ENCODE peak calls at places on chromosomes 5 and 9, in six cellular contexts. R is CD4-positive, alpha-beta memory T cell; L is CD8-positive, alpha-beta T cell; X is pancreas; J is astrocyte; D is IMR-90. T is an unnamed sample.
A peak's percentile ranks its signal among the peaks of the same experiment; 100 is the strongest.

GRCh38 chr5:180128671-180129261 is 57.2 kb upstream of the RNF130 start:
- DNase-seq in J (no peak), X (no peak), D (no peak), R (no peak), L (no peak), T (no peak)

GRCh38 chr9:87322840-87323635 is 174.6 kb upstream of the DAPK1 start:
- DNase-seq in J (no peak), R (no peak), D (peak; percentile 32), L (no peak), X (no peak), T (no peak)

GRCh38 chr9:78573669-78574068 is 276.7 kb downstream of the PSAT1 start:
- DNase-seq in L (no peak), D (no peak), J (no peak), R (no peak), X (no peak), T (no peak)

GRCh38 chr9:5838884-5839571 is 6.1 kb upstream of the ERMP1 start:
- DNase-seq in X (peak; percentile 51), R (no peak), D (peak; percentile 64), L (no peak), J (peak; percentile 45), T (no peak)

GRCh38 chr5:145637396-145637795 is 197.7 kb downstream of the PRELID2 start:
- DNase-seq in J (peak; percentile 92), D (peak; percentile 45), X (no peak), L (no peak), R (no peak), T (no peak)

GRCh38 chr9:37002036-37002412 is 32.0 kb downstream of the PAX5 start:
- DNase-seq in X (no peak), R (no peak), D (no peak), J (no peak), L (no peak), T (no peak)

GRCh38 chr9:100098241-100098886 is 436 bp downstream of the ERP44 start:
- DNase-seq in D (peak; percentile 54), R (no peak), J (peak; percentile 34), X (peak; percentile 71), L (peak; percentile 4), T (no peak)

GRCh38 chr5:7878381-7878873 is 9.5 kb downstream of the MTRR start:
- DNase-seq in D (peak; percentile 76), J (peak; percentile 72), R (no peak), L (no peak), X (no peak), T (no peak)

GRCh38 chr9:17613723-17614122 is 34.9 kb downstream of the SH3GL2 start:
- DNase-seq in D (peak; percentile 82), X (no peak), R (no peak), J (peak; percentile 84), L (no peak), T (no peak)

GRCh38 chr5:141523991-141524390 is 35.1 kb downstream of the PCDHGC5 start:
- DNase-seq in D (no peak), L (no peak), R (no peak), J (no peak), X (no peak), T (no peak)

GRCh38 chr5:141524604-141525597 is 36.0 kb downstream of the PCDHGC5 start:
- DNase-seq in D (peak; percentile 97), X (peak; percentile 82), J (peak; percentile 90), L (peak; percentile 27), R (peak; percentile 62), T (peak; percentile 72)

GRCh38 chr5:141519605-141520288 is 30.9 kb downstream of the PCDHGC5 start:
- DNase-seq in L (no peak), X (no peak), D (peak; percentile 43), R (no peak), J (no peak), T (no peak)

GRCh38 chr5:141521244-141521781 is 32.4 kb downstream of the PCDHGC5 start:
- DNase-seq in D (peak; percentile 100), R (no peak), L (no peak), X (no peak), J (peak; percentile 100), T (peak; percentile 28)

GRCh38 chr5:141522301-141522700 is 33.4 kb downstream of the PCDHGC5 start:
- DNase-seq in D (no peak), R (no peak), L (no peak), J (no peak), X (no peak), T (no peak)
- H3K36me3 ChIP-seq in D (no peaks in the 10 kb centered on the region), R (peaks cover 90% of the 10 kb centered on the region), L (peaks cover 51% of the 10 kb centered on the region), J (peaks cover 16% of the 10 kb centered on the region), X (no peaks in the 10 kb centered on the region), T (peaks cover 32% of the 10 kb centered on the region)

DNA sequence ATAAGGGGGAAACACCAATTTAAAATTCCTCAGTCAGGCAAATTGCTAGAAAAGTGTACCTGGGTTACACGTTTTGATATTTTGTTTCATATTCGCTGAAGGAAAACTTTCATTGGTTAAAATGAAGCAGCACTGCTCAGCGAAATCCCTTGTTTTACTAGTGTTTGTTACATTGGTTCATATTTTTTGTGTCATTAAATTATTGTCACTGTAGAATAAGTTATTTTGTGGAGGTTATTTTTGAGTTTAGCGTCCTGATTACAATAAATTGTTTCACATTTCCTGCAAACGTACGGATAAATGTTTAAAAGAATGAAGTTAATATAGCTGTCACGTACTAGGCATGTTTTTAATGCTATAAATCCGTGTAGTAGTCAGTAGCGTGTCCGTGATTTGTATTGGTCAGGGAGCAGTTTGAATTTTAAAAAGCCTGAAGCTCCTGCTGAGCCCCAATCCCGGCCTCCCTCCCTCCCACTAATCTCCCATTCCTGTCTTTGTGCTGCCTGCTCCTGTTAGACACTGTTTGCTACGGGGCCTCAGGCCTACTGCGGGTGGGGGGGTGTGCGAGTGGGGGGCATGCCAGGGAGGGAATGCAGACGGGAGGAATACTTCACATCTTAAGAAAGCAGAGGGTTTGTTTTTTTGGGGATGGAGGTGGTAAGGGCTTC is 2.0 kb downstream of the NIPBL start:
- DNase-seq in D (peak; percentile 57), X (no peak), L (no peak), J (peak; percentile 59), R (no peak), T (no peak)
- H3K4me1 ChIP-seq in D (no peaks in the 10 kb centered on the region), X (peaks cover 56% of the 10 kb centered on the region), L (peaks cover 54% of the 10 kb centered on the region), J (peaks cover 9% of the 10 kb centered on the region), R (peaks cover 64% of the 10 kb centered on the region), T (peaks cover 47% of the 10 kb centered on the region)

GRCh38 chr5:43461066-43461465 is 22.6 kb downstream of the TMEM267 start:
- DNase-seq in R (no peak), X (no peak), J (no peak), D (no peak), L (no peak), T (no peak)
- H3K36me3 ChIP-seq in R (no peaks in the 10 kb centered on the region), X (no peaks in the 10 kb centered on the region), J (no peaks in the 10 kb centered on the region), D (no peaks in the 10 kb centered on the region), L (no peaks in the 10 kb centered on the region), T (no peaks in the 10 kb centered on the region)

GRCh38 chr9:22041792-22042191 is 32.7 kb upstream of the CDKN2B start:
- DNase-seq in J (peak; percentile 34), X (peak; percentile 64), D (no peak), L (no peak), R (no peak), T (no peak)

GRCh38 chr9:22041329-22041728 is 32.2 kb upstream of the CDKN2B start:
- DNase-seq in L (no peak), R (no peak), X (no peak), J (no peak), D (no peak), T (no peak)

GRCh38 chr9:22037954-22038690 is 29.0 kb upstream of the CDKN2B start:
- DNase-seq in X (no peak), D (peak; percentile 47), L (no peak), R (peak; percentile 39), J (no peak), T (no peak)

GRCh38 chr9:22039258-22039657 is 30.2 kb upstream of the CDKN2B start:
- DNase-seq in X (no peak), L (no peak), J (no peak), R (no peak), D (no peak), T (no peak)

GRCh38 chr9:22040760-22041159 is 31.7 kb upstream of the CDKN2B start:
- DNase-seq in R (no peak), L (no peak), J (peak; percentile 88), X (no peak), D (peak; percentile 69), T (no peak)
- H3K4me1 ChIP-seq in R (peaks cover 14% of the 10 kb centered on the region), L (no peaks in the 10 kb centered on the region), J (peaks cover 33% of the 10 kb centered on the region), X (peaks cover 19% of the 10 kb centered on the region), D (peaks cover 4% of the 10 kb centered on the region), T (peaks cover 23% of the 10 kb centered on the region)

GRCh38 chr9:124333180-124333579 is 75.4 kb downstream of the NEK6 start:
- DNase-seq in J (no peak), X (no peak), R (no peak), D (no peak), L (no peak), T (no peak)
- H3K36me3 ChIP-seq in J (peaks cover 22% of the 10 kb centered on the region), X (peaks cover 3% of the 10 kb centered on the region), R (no peaks in the 10 kb centered on the region), D (peaks cover 83% of the 10 kb centered on the region), L (no peaks in the 10 kb centered on the region), T (peaks cover 2% of the 10 kb centered on the region)

GRCh38 chr5:39013938-39014337 is 60.3 kb downstream of the RICTOR start:
- DNase-seq in R (no peak), J (peak; percentile 39), X (no peak), L (no peak), D (peak; percentile 73), T (no peak)

GRCh38 chr5:39009280-39009679 is 64.9 kb downstream of the RICTOR start:
- DNase-seq in J (no peak), L (no peak), D (no peak), X (no peak), R (no peak), T (no peak)

GRCh38 chr5:39006650-39007049 is 67.5 kb downstream of the RICTOR start:
- DNase-seq in L (no peak), D (no peak), X (no peak), J (no peak), R (no peak), T (no peak)

GRCh38 chr5:39005566-39006232 is 68.5 kb downstream of the RICTOR start:
- DNase-seq in D (peak; percentile 22), L (no peak), J (no peak), X (no peak), R (peak; percentile 18), T (no peak)

DNA sequence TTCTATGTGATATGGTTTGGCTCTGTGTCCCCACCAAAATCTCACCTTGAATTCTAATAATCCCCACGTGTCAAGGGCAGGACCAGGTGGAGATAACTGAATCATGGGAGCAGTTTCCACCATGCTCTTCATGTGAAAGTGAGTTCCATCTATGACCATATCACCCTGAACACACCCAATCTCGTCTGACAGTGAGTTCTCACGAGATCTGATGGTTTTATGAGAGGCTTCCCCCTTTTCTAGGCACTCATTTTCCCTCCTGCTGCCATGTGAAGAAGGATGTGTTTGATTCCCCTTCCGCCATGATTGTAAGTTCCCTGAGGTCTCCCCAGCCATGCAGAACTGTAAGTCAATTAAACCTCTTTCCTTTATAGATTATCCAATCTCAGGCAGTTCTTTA is 64.2 kb downstream of the RICTOR start:
- DNase-seq in X (no peak), D (no peak), L (no peak), J (no peak), R (no peak), T (no peak)
- H3K4me1 ChIP-seq in X (no peaks in the 10 kb centered on the region), D (peaks cover 2% of the 10 kb centered on the region), L (peaks cover 3% of the 10 kb centered on the region), J (peaks cover 13% of the 10 kb centered on the region), R (peaks cover 7% of the 10 kb centered on the region), T (peaks cover under 1% of the 10 kb centered on the region)